ENCODE peak calls at places on chromosomes 12 and 14, in eight cellular contexts. D is stimulated activated CD4-positive, alpha-beta T cell treated with anti-CD3 and anti-CD28 coated beads, Interleukin-12 subunit alpha, Interleukin-12 subunit beta, amount 100 ng/mL, for 48 hours; C is COLO829; U is iPS-NIHi11; O is astrocyte of the spinal cord; T is dorsolateral prefrontal cortex; X is B cell; H is HCT116. B is an unnamed sample.
A peak's percentile ranks its signal among the peaks of the same experiment; 100 is the strongest.

GRCh38 chr12:82805812-82806497 is 119.2 kb downstream of the TMTC2 start:
- DNase-seq in D (no peak), C (no peak), U (no peak), O (no peak), T (no peak), X (no peak), H (no peak), B (no peak)

GRCh38 chr12:6957741-6958608 is 6.8 kb downstream of the PTPN6 start:
- DNase-seq in D (no peak), C (no peak), U (no peak), O (no peak), T (no peak), X (peak; percentile 37), H (no peak), B (no peak)

GRCh38 chr12:63668028-63668799 is at the start of gene DPY19L2:
- DNase-seq in D (peak; percentile 29), C (no peak), U (peak; percentile 51), O (peak; percentile 69), T (peak; percentile 58), X (no peak), H (no peak), B (peak; percentile 45)

GRCh38 chr14:101104485-101104884 is 201.0 kb upstream of the RTL1 start:
- DNase-seq in D (no peak), C (no peak), U (no peak), O (no peak), T (no peak), X (no peak), H (no peak), B (no peak)

GRCh38 chr14:93987376-93987775 is 9.7 kb upstream of the CCDC197 start:
- DNase-seq in D (no peak), C (no peak), U (peak; percentile 60), O (no peak), T (no peak), X (no peak), H (no peak), B (no peak)

GRCh38 chr14:101739446-101740141 is 21.9 kb upstream of the PPP2R5C start:
- DNase-seq in D (no peak), C (no peak), U (no peak), O (no peak), T (no peak), X (no peak), H (no peak), B (no peak)

GRCh38 chr12:110015132-110015531 is 15.9 kb downstream of the ANKRD13A start:
- DNase-seq in D (no peak), C (no peak), U (no peak), O (no peak), T (no peak), X (peak; percentile 51), H (no peak), B (no peak)

GRCh38 chr14:105486974-105487448 is 325 bp downstream of the CRIP1 start:
- DNase-seq in D (peak; percentile 55), C (no peak), U (no peak), O (no peak), T (no peak), X (peak; percentile 84), H (no peak), B (peak; percentile 23)

GRCh38 chr12:101050631-101051030 is 159.4 kb downstream of the SLC5A8 start:
- DNase-seq in D (no peak), C (no peak), U (no peak), O (peak; percentile 24), T (no peak), X (no peak), H (no peak), B (no peak)

GRCh38 chr12:121240484-121241202 is 30.7 kb downstream of the P2RX4 start:
- DNase-seq in D (peak; percentile 63), C (no peak), U (peak; percentile 74), O (peak; percentile 13), T (no peak), X (peak; percentile 86), H (no peak), B (peak; percentile 3)

GRCh38 chr14:100873083-100873482 is 30.4 kb downstream of the RTL1 start:
- DNase-seq in D (no peak), C (no peak), U (no peak), O (no peak), T (no peak), X (no peak), H (no peak), B (no peak)

GRCh38 chr12:47980172-47980571 is 16.8 kb downstream of the TMEM106C start:
- DNase-seq in D (no peak), C (no peak), U (no peak), O (no peak), T (no peak), X (no peak), H (no peak), B (no peak)

GRCh38 chr12:115859231-115859630 is 418.3 kb downstream of the MED13L start:
- DNase-seq in D (no peak), C (no peak), U (no peak), O (no peak), T (no peak), X (no peak), H (no peak), B (no peak)

GRCh38 chr14:88289214-88289613 is 33.9 kb downstream of the KCNK10 start:
- DNase-seq in D (no peak), C (no peak), U (no peak), O (no peak), T (no peak), X (no peak), H (peak; percentile 1), B (peak; percentile 9)

GRCh38 chr12:108745641-108746040 is 14.3 kb upstream of the CORO1C start:
- DNase-seq in D (no peak), C (no peak), U (no peak), O (no peak), T (no peak), X (no peak), H (no peak), B (no peak)

GRCh38 chr12:131808744-131809371 is 19.3 kb upstream of the MMP17 start:
- DNase-seq in D (no peak), C (no peak), U (no peak), O (no peak), T (no peak), X (no peak), H (no peak), B (no peak)

GRCh38 chr14:23441076-23441475 is 5.6 kb upstream of the MYH7 start:
- DNase-seq in D (no peak), C (peak; percentile 18), U (no peak), O (no peak), T (no peak), X (no peak), H (no peak), B (no peak)

GRCh38 chr12:11814362-11814761 is 164.9 kb downstream of the ETV6 start:
- DNase-seq in D (no peak), C (peak; percentile 45), U (no peak), O (peak; percentile 83), T (no peak), X (no peak), H (no peak), B (no peak)

GRCh38 chr12:93122089-93122488 is 193.0 kb upstream of the EEA1 start:
- DNase-seq in D (no peak), C (no peak), U (no peak), O (peak; percentile 59), T (no peak), X (no peak), H (no peak), B (peak; percentile 65)

GRCh38 chr12:46369095-46369473 is 3.5 kb downstream of the SLC38A2 start:
- DNase-seq in D (no peak), C (no peak), U (no peak), O (no peak), T (no peak), X (no peak), H (no peak), B (no peak)

GRCh38 chr12:120287491-120287890 is 4.2 kb downstream of the RNU4-2 start:
- DNase-seq in D (no peak), C (no peak), U (no peak), O (no peak), T (no peak), X (no peak), H (no peak), B (no peak)

GRCh38 chr14:94317259-94317658 is 5.9 kb downstream of the SERPINA6 start:
- DNase-seq in D (no peak), C (no peak), U (no peak), O (no peak), T (no peak), X (no peak), H (no peak), B (no peak)

GRCh38 chr12:67391034-67391433 is 121.9 kb downstream of the CAND1 start:
- DNase-seq in D (no peak), C (no peak), U (no peak), O (no peak), T (no peak), X (no peak), H (no peak), B (no peak)

GRCh38 chr12:19125325-19125724 is 4.2 kb upstream of the PLEKHA5 start:
- DNase-seq in D (no peak), C (no peak), U (no peak), O (peak; percentile 26), T (no peak), X (no peak), H (no peak), B (no peak)

GRCh38 chr12:9870311-9870866 is 1.2 kb upstream of the CLEC2B start:
- DNase-seq in D (no peak), C (no peak), U (no peak), O (peak; percentile 26), T (no peak), X (no peak), H (no peak), B (no peak)

GRCh38 chr14:77310041-77310440 is 10.6 kb downstream of the POMT2 start:
- DNase-seq in D (no peak), C (no peak), U (no peak), O (no peak), T (no peak), X (no peak), H (no peak), B (no peak)

B was measured in fibroblast of the conjunctiva.